ENCODE peak calls at places on chromosomes 12 and 14, in ten cellular contexts. One of them, this sample, is unnamed.

GRCh38 chr12:16608346-16608745 is 2.4 kb upstream of the LMO3 start:
- DNase-seq in activated B cell treated with CpG ODN at 0.5 μM for 24 hours: no peak
- DNase-seq in NCI-H2107: no peak
- DNase-seq in fibroblast of the conjunctiva: no peak
- DNase-seq in stimulated activated CD4-positive, alpha-beta T cell treated with anti-CD3 and anti-CD28 coated beads, Interleukin-4, amount 100 ng/mL, for 24 hours: no peak
- DNase-seq in smooth muscle cell of the brain vasculature: no peak
- DNase-seq in T-helper 17 cell: no peak
- DNase-seq in stimulated activated CD8-positive, alpha-beta memory T cell treated with anti-CD3 and anti-CD28 coated beads, Interleukin-4, amount 100 ng/mL, for 1 hour: no peak
- DNase-seq in cardiac fibroblast: no peak
- DNase-seq in C1 segment of cervical spinal cord: no peak
- DNase-seq in this sample: no peak

GRCh38 chr14:101147848-101148247 is 244.3 kb upstream of the RTL1 start:
- DNase-seq in activated B cell treated with CpG ODN at 0.5 μM for 24 hours: no peak
- DNase-seq in NCI-H2107: no peak
- DNase-seq in fibroblast of the conjunctiva: no peak
- DNase-seq in stimulated activated CD4-positive, alpha-beta T cell treated with anti-CD3 and anti-CD28 coated beads, Interleukin-4, amount 100 ng/mL, for 24 hours: no peak
- DNase-seq in smooth muscle cell of the brain vasculature: no peak
- DNase-seq in T-helper 17 cell: no peak
- DNase-seq in stimulated activated CD8-positive, alpha-beta memory T cell treated with anti-CD3 and anti-CD28 coated beads, Interleukin-4, amount 100 ng/mL, for 1 hour: no peak
- DNase-seq in cardiac fibroblast: no peak
- DNase-seq in C1 segment of cervical spinal cord: no peak
- DNase-seq in this sample: no peak

GRCh38 chr12:50074936-50075807 is 10.0 kb upstream of the SMARCD1 start:
- DNase-seq in activated B cell treated with CpG ODN at 0.5 μM for 24 hours: peak; percentile 81
- DNase-seq in NCI-H2107: peak; percentile 35
- DNase-seq in fibroblast of the conjunctiva: peak; percentile 69
- DNase-seq in stimulated activated CD4-positive, alpha-beta T cell treated with anti-CD3 and anti-CD28 coated beads, Interleukin-4, amount 100 ng/mL, for 24 hours: peak; percentile 86
- DNase-seq in smooth muscle cell of the brain vasculature: peak; percentile 65
- DNase-seq in T-helper 17 cell: peak; percentile 68
- DNase-seq in stimulated activated CD8-positive, alpha-beta memory T cell treated with anti-CD3 and anti-CD28 coated beads, Interleukin-4, amount 100 ng/mL, for 1 hour: peak; percentile 59
- DNase-seq in cardiac fibroblast: peak; percentile 86
- DNase-seq in C1 segment of cervical spinal cord: peak; percentile 31
- DNase-seq in this sample: peak; percentile 89

GRCh38 chr12:100404769-100405407 is 48.0 kb downstream of the SLC17A8 start:
- DNase-seq in activated B cell treated with CpG ODN at 0.5 μM for 24 hours: no peak
- DNase-seq in NCI-H2107: peak; percentile 50
- DNase-seq in fibroblast of the conjunctiva: peak; percentile 27
- DNase-seq in stimulated activated CD4-positive, alpha-beta T cell treated with anti-CD3 and anti-CD28 coated beads, Interleukin-4, amount 100 ng/mL, for 24 hours: peak; percentile 14
- DNase-seq in smooth muscle cell of the brain vasculature: peak; percentile 1
- DNase-seq in T-helper 17 cell: no peak
- DNase-seq in stimulated activated CD8-positive, alpha-beta memory T cell treated with anti-CD3 and anti-CD28 coated beads, Interleukin-4, amount 100 ng/mL, for 1 hour: no peak
- DNase-seq in cardiac fibroblast: peak; percentile 56
- DNase-seq in C1 segment of cervical spinal cord: no peak
- DNase-seq in this sample: peak; percentile 46

GRCh38 chr12:112901271-112901670 is 5.5 kb upstream of the OAS1 start:
- DNase-seq in activated B cell treated with CpG ODN at 0.5 μM for 24 hours: no peak
- DNase-seq in NCI-H2107: no peak
- DNase-seq in fibroblast of the conjunctiva: no peak
- DNase-seq in stimulated activated CD4-positive, alpha-beta T cell treated with anti-CD3 and anti-CD28 coated beads, Interleukin-4, amount 100 ng/mL, for 24 hours: no peak
- DNase-seq in smooth muscle cell of the brain vasculature: no peak
- DNase-seq in T-helper 17 cell: no peak
- DNase-seq in stimulated activated CD8-positive, alpha-beta memory T cell treated with anti-CD3 and anti-CD28 coated beads, Interleukin-4, amount 100 ng/mL, for 1 hour: no peak
- DNase-seq in cardiac fibroblast: no peak
- DNase-seq in C1 segment of cervical spinal cord: no peak
- DNase-seq in this sample: no peak

GRCh38 chr14:77051101-77051500 is 22.6 kb upstream of the IRF2BPL start:
- DNase-seq in activated B cell treated with CpG ODN at 0.5 μM for 24 hours: no peak
- DNase-seq in NCI-H2107: no peak
- DNase-seq in fibroblast of the conjunctiva: no peak
- DNase-seq in stimulated activated CD4-positive, alpha-beta T cell treated with anti-CD3 and anti-CD28 coated beads, Interleukin-4, amount 100 ng/mL, for 24 hours: no peak
- DNase-seq in smooth muscle cell of the brain vasculature: no peak
- DNase-seq in T-helper 17 cell: no peak
- DNase-seq in stimulated activated CD8-positive, alpha-beta memory T cell treated with anti-CD3 and anti-CD28 coated beads, Interleukin-4, amount 100 ng/mL, for 1 hour: no peak
- DNase-seq in cardiac fibroblast: no peak
- DNase-seq in C1 segment of cervical spinal cord: peak; percentile 18
- DNase-seq in this sample: no peak

GRCh38 chr12:67540920-67541624 is 107.5 kb upstream of the DYRK2 start:
- DNase-seq in activated B cell treated with CpG ODN at 0.5 μM for 24 hours: no peak
- DNase-seq in NCI-H2107: no peak
- DNase-seq in fibroblast of the conjunctiva: no peak
- DNase-seq in stimulated activated CD4-positive, alpha-beta T cell treated with anti-CD3 and anti-CD28 coated beads, Interleukin-4, amount 100 ng/mL, for 24 hours: no peak
- DNase-seq in smooth muscle cell of the brain vasculature: no peak
- DNase-seq in T-helper 17 cell: no peak
- DNase-seq in stimulated activated CD8-positive, alpha-beta memory T cell treated with anti-CD3 and anti-CD28 coated beads, Interleukin-4, amount 100 ng/mL, for 1 hour: no peak
- DNase-seq in cardiac fibroblast: peak; percentile 23
- DNase-seq in C1 segment of cervical spinal cord: no peak
- DNase-seq in this sample: no peak

GRCh38 chr12:65100140-65100539 is 21.0 kb downstream of the WIF1 start:
- DNase-seq in activated B cell treated with CpG ODN at 0.5 μM for 24 hours: no peak
- DNase-seq in NCI-H2107: no peak
- DNase-seq in fibroblast of the conjunctiva: no peak
- DNase-seq in stimulated activated CD4-positive, alpha-beta T cell treated with anti-CD3 and anti-CD28 coated beads, Interleukin-4, amount 100 ng/mL, for 24 hours: no peak
- DNase-seq in smooth muscle cell of the brain vasculature: no peak
- DNase-seq in T-helper 17 cell: no peak
- DNase-seq in stimulated activated CD8-positive, alpha-beta memory T cell treated with anti-CD3 and anti-CD28 coated beads, Interleukin-4, amount 100 ng/mL, for 1 hour: no peak
- DNase-seq in cardiac fibroblast: peak; percentile 16
- DNase-seq in C1 segment of cervical spinal cord: no peak
- DNase-seq in this sample: peak; percentile 30

GRCh38 chr12:79685068-79685467 is 5.7 kb downstream of the PAWR start:
- DNase-seq in activated B cell treated with CpG ODN at 0.5 μM for 24 hours: no peak
- DNase-seq in NCI-H2107: no peak
- DNase-seq in fibroblast of the conjunctiva: no peak
- DNase-seq in stimulated activated CD4-positive, alpha-beta T cell treated with anti-CD3 and anti-CD28 coated beads, Interleukin-4, amount 100 ng/mL, for 24 hours: no peak
- DNase-seq in smooth muscle cell of the brain vasculature: no peak
- DNase-seq in T-helper 17 cell: no peak
- DNase-seq in stimulated activated CD8-positive, alpha-beta memory T cell treated with anti-CD3 and anti-CD28 coated beads, Interleukin-4, amount 100 ng/mL, for 1 hour: no peak
- DNase-seq in cardiac fibroblast: peak; percentile 78
- DNase-seq in C1 segment of cervical spinal cord: no peak
- DNase-seq in this sample: peak; percentile 69

GRCh38 chr12:103273645-103274044 is 222.1 kb downstream of the C12orf42 start:
- DNase-seq in activated B cell treated with CpG ODN at 0.5 μM for 24 hours: no peak
- DNase-seq in NCI-H2107: no peak
- DNase-seq in fibroblast of the conjunctiva: no peak
- DNase-seq in stimulated activated CD4-positive, alpha-beta T cell treated with anti-CD3 and anti-CD28 coated beads, Interleukin-4, amount 100 ng/mL, for 24 hours: no peak
- DNase-seq in smooth muscle cell of the brain vasculature: no peak
- DNase-seq in T-helper 17 cell: no peak
- DNase-seq in stimulated activated CD8-positive, alpha-beta memory T cell treated with anti-CD3 and anti-CD28 coated beads, Interleukin-4, amount 100 ng/mL, for 1 hour: no peak
- DNase-seq in cardiac fibroblast: no peak
- DNase-seq in C1 segment of cervical spinal cord: no peak
- DNase-seq in this sample: no peak

GRCh38 chr14:79279645-79280399 is 931.5 kb downstream of the DIO2 start:
- DNase-seq in activated B cell treated with CpG ODN at 0.5 μM for 24 hours: no peak
- DNase-seq in NCI-H2107: peak; percentile 45
- DNase-seq in fibroblast of the conjunctiva: no peak
- DNase-seq in stimulated activated CD4-positive, alpha-beta T cell treated with anti-CD3 and anti-CD28 coated beads, Interleukin-4, amount 100 ng/mL, for 24 hours: no peak
- DNase-seq in smooth muscle cell of the brain vasculature: no peak
- DNase-seq in T-helper 17 cell: no peak
- DNase-seq in stimulated activated CD8-positive, alpha-beta memory T cell treated with anti-CD3 and anti-CD28 coated beads, Interleukin-4, amount 100 ng/mL, for 1 hour: no peak
- DNase-seq in cardiac fibroblast: peak; percentile 24
- DNase-seq in C1 segment of cervical spinal cord: no peak
- DNase-seq in this sample: no peak

GRCh38 chr14:101250336-101250947 is 310.9 kb upstream of the DIO3 start:
- DNase-seq in activated B cell treated with CpG ODN at 0.5 μM for 24 hours: no peak
- DNase-seq in NCI-H2107: no peak
- DNase-seq in fibroblast of the conjunctiva: no peak
- DNase-seq in stimulated activated CD4-positive, alpha-beta T cell treated with anti-CD3 and anti-CD28 coated beads, Interleukin-4, amount 100 ng/mL, for 24 hours: no peak
- DNase-seq in smooth muscle cell of the brain vasculature: no peak
- DNase-seq in T-helper 17 cell: no peak
- DNase-seq in stimulated activated CD8-positive, alpha-beta memory T cell treated with anti-CD3 and anti-CD28 coated beads, Interleukin-4, amount 100 ng/mL, for 1 hour: no peak
- DNase-seq in cardiac fibroblast: no peak
- DNase-seq in C1 segment of cervical spinal cord: no peak
- DNase-seq in this sample: no peak

GRCh38 chr14:61025239-61026223 is 44.5 kb downstream of the SLC38A6 start:
- DNase-seq in activated B cell treated with CpG ODN at 0.5 μM for 24 hours: no peak
- DNase-seq in NCI-H2107: peak; percentile 75
- DNase-seq in fibroblast of the conjunctiva: peak; percentile 81
- DNase-seq in stimulated activated CD4-positive, alpha-beta T cell treated with anti-CD3 and anti-CD28 coated beads, Interleukin-4, amount 100 ng/mL, for 24 hours: peak; percentile 58
- DNase-seq in smooth muscle cell of the brain vasculature: peak; percentile 57
- DNase-seq in T-helper 17 cell: no peak
- DNase-seq in stimulated activated CD8-positive, alpha-beta memory T cell treated with anti-CD3 and anti-CD28 coated beads, Interleukin-4, amount 100 ng/mL, for 1 hour: peak; percentile 9
- DNase-seq in cardiac fibroblast: peak; percentile 88
- DNase-seq in C1 segment of cervical spinal cord: no peak
- DNase-seq in this sample: peak; percentile 89

GRCh38 chr14:55838529-55839052 is 258.6 kb downstream of the KTN1 start:
- DNase-seq in activated B cell treated with CpG ODN at 0.5 μM for 24 hours: no peak
- DNase-seq in NCI-H2107: no peak
- DNase-seq in fibroblast of the conjunctiva: no peak
- DNase-seq in stimulated activated CD4-positive, alpha-beta T cell treated with anti-CD3 and anti-CD28 coated beads, Interleukin-4, amount 100 ng/mL, for 24 hours: no peak
- DNase-seq in smooth muscle cell of the brain vasculature: no peak
- DNase-seq in T-helper 17 cell: no peak
- DNase-seq in stimulated activated CD8-positive, alpha-beta memory T cell treated with anti-CD3 and anti-CD28 coated beads, Interleukin-4, amount 100 ng/mL, for 1 hour: no peak
- DNase-seq in cardiac fibroblast: no peak
- DNase-seq in C1 segment of cervical spinal cord: no peak
- DNase-seq in this sample: no peak

GRCh38 chr12:116532428-116532827 is 26.8 kb upstream of the MAP1LC3B2 start:
- DNase-seq in activated B cell treated with CpG ODN at 0.5 μM for 24 hours: no peak
- DNase-seq in NCI-H2107: no peak
- DNase-seq in fibroblast of the conjunctiva: no peak
- DNase-seq in stimulated activated CD4-positive, alpha-beta T cell treated with anti-CD3 and anti-CD28 coated beads, Interleukin-4, amount 100 ng/mL, for 24 hours: no peak
- DNase-seq in smooth muscle cell of the brain vasculature: no peak
- DNase-seq in T-helper 17 cell: no peak
- DNase-seq in stimulated activated CD8-positive, alpha-beta memory T cell treated with anti-CD3 and anti-CD28 coated beads, Interleukin-4, amount 100 ng/mL, for 1 hour: no peak
- DNase-seq in cardiac fibroblast: no peak
- DNase-seq in C1 segment of cervical spinal cord: no peak
- DNase-seq in this sample: no peak

GRCh38 chr12:95611676-95612309 is 60.5 kb upstream of the USP44 start:
- DNase-seq in activated B cell treated with CpG ODN at 0.5 μM for 24 hours: no peak
- DNase-seq in NCI-H2107: no peak
- DNase-seq in fibroblast of the conjunctiva: no peak
- DNase-seq in stimulated activated CD4-positive, alpha-beta T cell treated with anti-CD3 and anti-CD28 coated beads, Interleukin-4, amount 100 ng/mL, for 24 hours: no peak
- DNase-seq in smooth muscle cell of the brain vasculature: no peak
- DNase-seq in T-helper 17 cell: no peak
- DNase-seq in stimulated activated CD8-positive, alpha-beta memory T cell treated with anti-CD3 and anti-CD28 coated beads, Interleukin-4, amount 100 ng/mL, for 1 hour: no peak
- DNase-seq in cardiac fibroblast: peak; percentile 32
- DNase-seq in C1 segment of cervical spinal cord: no peak
- DNase-seq in this sample: no peak

GRCh38 chr14:101928415-101928841 is 35.9 kb upstream of the DYNC1H1 start:
- DNase-seq in activated B cell treated with CpG ODN at 0.5 μM for 24 hours: no peak
- DNase-seq in NCI-H2107: no peak
- DNase-seq in fibroblast of the conjunctiva: no peak
- DNase-seq in stimulated activated CD4-positive, alpha-beta T cell treated with anti-CD3 and anti-CD28 coated beads, Interleukin-4, amount 100 ng/mL, for 24 hours: no peak
- DNase-seq in smooth muscle cell of the brain vasculature: no peak
- DNase-seq in T-helper 17 cell: no peak
- DNase-seq in stimulated activated CD8-positive, alpha-beta memory T cell treated with anti-CD3 and anti-CD28 coated beads, Interleukin-4, amount 100 ng/mL, for 1 hour: no peak
- DNase-seq in cardiac fibroblast: no peak
- DNase-seq in C1 segment of cervical spinal cord: no peak
- DNase-seq in this sample: no peak

GRCh38 chr14:87864356-87865230 is 128.4 kb downstream of the GALC start:
- DNase-seq in activated B cell treated with CpG ODN at 0.5 μM for 24 hours: no peak
- DNase-seq in NCI-H2107: no peak
- DNase-seq in fibroblast of the conjunctiva: no peak
- DNase-seq in stimulated activated CD4-positive, alpha-beta T cell treated with anti-CD3 and anti-CD28 coated beads, Interleukin-4, amount 100 ng/mL, for 24 hours: no peak
- DNase-seq in smooth muscle cell of the brain vasculature: no peak
- DNase-seq in T-helper 17 cell: no peak
- DNase-seq in stimulated activated CD8-positive, alpha-beta memory T cell treated with anti-CD3 and anti-CD28 coated beads, Interleukin-4, amount 100 ng/mL, for 1 hour: no peak
- DNase-seq in cardiac fibroblast: peak; percentile 4
- DNase-seq in C1 segment of cervical spinal cord: no peak
- DNase-seq in this sample: no peak

GRCh38 chr12:108768591-108769500 is 37.5 kb upstream of the CORO1C start:
- DNase-seq in activated B cell treated with CpG ODN at 0.5 μM for 24 hours: peak; percentile 40
- DNase-seq in NCI-H2107: peak; percentile 39
- DNase-seq in fibroblast of the conjunctiva: no peak
- DNase-seq in stimulated activated CD4-positive, alpha-beta T cell treated with anti-CD3 and anti-CD28 coated beads, Interleukin-4, amount 100 ng/mL, for 24 hours: peak; percentile 7
- DNase-seq in smooth muscle cell of the brain vasculature: no peak
- DNase-seq in T-helper 17 cell: no peak
- DNase-seq in stimulated activated CD8-positive, alpha-beta memory T cell treated with anti-CD3 and anti-CD28 coated beads, Interleukin-4, amount 100 ng/mL, for 1 hour: no peak
- DNase-seq in cardiac fibroblast: no peak
- DNase-seq in C1 segment of cervical spinal cord: no peak
- DNase-seq in this sample: no peak

GRCh38 chr14:90381011-90381790 is 15.6 kb upstream of the CALM1 start:
- DNase-seq in activated B cell treated with CpG ODN at 0.5 μM for 24 hours: no peak
- DNase-seq in NCI-H2107: peak; percentile 61
- DNase-seq in fibroblast of the conjunctiva: no peak
- DNase-seq in stimulated activated CD4-positive, alpha-beta T cell treated with anti-CD3 and anti-CD28 coated beads, Interleukin-4, amount 100 ng/mL, for 24 hours: no peak
- DNase-seq in smooth muscle cell of the brain vasculature: no peak
- DNase-seq in T-helper 17 cell: no peak
- DNase-seq in stimulated activated CD8-positive, alpha-beta memory T cell treated with anti-CD3 and anti-CD28 coated beads, Interleukin-4, amount 100 ng/mL, for 1 hour: no peak
- DNase-seq in cardiac fibroblast: no peak
- DNase-seq in C1 segment of cervical spinal cord: peak; percentile 28
- DNase-seq in this sample: peak; percentile 39

GRCh38 chr12:23834076-23834475 is 115.4 kb downstream of the SOX5 start:
- DNase-seq in activated B cell treated with CpG ODN at 0.5 μM for 24 hours: no peak
- DNase-seq in NCI-H2107: no peak
- DNase-seq in fibroblast of the conjunctiva: no peak
- DNase-seq in stimulated activated CD4-positive, alpha-beta T cell treated with anti-CD3 and anti-CD28 coated beads, Interleukin-4, amount 100 ng/mL, for 24 hours: no peak
- DNase-seq in smooth muscle cell of the brain vasculature: no peak
- DNase-seq in T-helper 17 cell: no peak
- DNase-seq in stimulated activated CD8-positive, alpha-beta memory T cell treated with anti-CD3 and anti-CD28 coated beads, Interleukin-4, amount 100 ng/mL, for 1 hour: no peak
- DNase-seq in cardiac fibroblast: peak; percentile 46
- DNase-seq in C1 segment of cervical spinal cord: no peak
- DNase-seq in this sample: no peak

GRCh38 chr12:54479421-54479820 is 6.0 kb upstream of the GTSF1 start:
- DNase-seq in activated B cell treated with CpG ODN at 0.5 μM for 24 hours: no peak
- DNase-seq in NCI-H2107: no peak
- DNase-seq in fibroblast of the conjunctiva: peak; percentile 4
- DNase-seq in stimulated activated CD4-positive, alpha-beta T cell treated with anti-CD3 and anti-CD28 coated beads, Interleukin-4, amount 100 ng/mL, for 24 hours: no peak
- DNase-seq in smooth muscle cell of the brain vasculature: no peak
- DNase-seq in T-helper 17 cell: no peak
- DNase-seq in stimulated activated CD8-positive, alpha-beta memory T cell treated with anti-CD3 and anti-CD28 coated beads, Interleukin-4, amount 100 ng/mL, for 1 hour: no peak
- DNase-seq in cardiac fibroblast: peak; percentile 73
- DNase-seq in C1 segment of cervical spinal cord: no peak
- DNase-seq in this sample: peak; percentile 54

GRCh38 chr12:6250343-6250742 is 50.1 kb downstream of the CD9 start:
- DNase-seq in activated B cell treated with CpG ODN at 0.5 μM for 24 hours: no peak
- DNase-seq in NCI-H2107: no peak
- DNase-seq in fibroblast of the conjunctiva: no peak
- DNase-seq in stimulated activated CD4-positive, alpha-beta T cell treated with anti-CD3 and anti-CD28 coated beads, Interleukin-4, amount 100 ng/mL, for 24 hours: no peak
- DNase-seq in smooth muscle cell of the brain vasculature: no peak
- DNase-seq in T-helper 17 cell: no peak
- DNase-seq in stimulated activated CD8-positive, alpha-beta memory T cell treated with anti-CD3 and anti-CD28 coated beads, Interleukin-4, amount 100 ng/mL, for 1 hour: no peak
- DNase-seq in cardiac fibroblast: no peak
- DNase-seq in C1 segment of cervical spinal cord: no peak
- DNase-seq in this sample: no peak

GRCh38 chr14:100692859-100693558 is 33.7 kb upstream of the DLK1 start:
- DNase-seq in activated B cell treated with CpG ODN at 0.5 μM for 24 hours: no peak
- DNase-seq in NCI-H2107: peak; percentile 40
- DNase-seq in fibroblast of the conjunctiva: peak; percentile 63
- DNase-seq in stimulated activated CD4-positive, alpha-beta T cell treated with anti-CD3 and anti-CD28 coated beads, Interleukin-4, amount 100 ng/mL, for 24 hours: no peak
- DNase-seq in smooth muscle cell of the brain vasculature: peak; percentile 80
- DNase-seq in T-helper 17 cell: no peak
- DNase-seq in stimulated activated CD8-positive, alpha-beta memory T cell treated with anti-CD3 and anti-CD28 coated beads, Interleukin-4, amount 100 ng/mL, for 1 hour: no peak
- DNase-seq in cardiac fibroblast: peak; percentile 77
- DNase-seq in C1 segment of cervical spinal cord: no peak
- DNase-seq in this sample: peak; percentile 78

GRCh38 chr14:61730756-61731373 is 31.4 kb upstream of the SNAPC1 start:
- DNase-seq in activated B cell treated with CpG ODN at 0.5 μM for 24 hours: no peak
- DNase-seq in NCI-H2107: no peak
- DNase-seq in fibroblast of the conjunctiva: no peak
- DNase-seq in stimulated activated CD4-positive, alpha-beta T cell treated with anti-CD3 and anti-CD28 coated beads, Interleukin-4, amount 100 ng/mL, for 24 hours: no peak
- DNase-seq in smooth muscle cell of the brain vasculature: no peak
- DNase-seq in T-helper 17 cell: no peak
- DNase-seq in stimulated activated CD8-positive, alpha-beta memory T cell treated with anti-CD3 and anti-CD28 coated beads, Interleukin-4, amount 100 ng/mL, for 1 hour: no peak
- DNase-seq in cardiac fibroblast: no peak
- DNase-seq in C1 segment of cervical spinal cord: no peak
- DNase-seq in this sample: no peak

GRCh38 chr14:92737206-92737605 is 11.2 kb downstream of the LGMN start:
- DNase-seq in activated B cell treated with CpG ODN at 0.5 μM for 24 hours: no peak
- DNase-seq in NCI-H2107: no peak
- DNase-seq in fibroblast of the conjunctiva: no peak
- DNase-seq in stimulated activated CD4-positive, alpha-beta T cell treated with anti-CD3 and anti-CD28 coated beads, Interleukin-4, amount 100 ng/mL, for 24 hours: no peak
- DNase-seq in smooth muscle cell of the brain vasculature: no peak
- DNase-seq in T-helper 17 cell: no peak
- DNase-seq in stimulated activated CD8-positive, alpha-beta memory T cell treated with anti-CD3 and anti-CD28 coated beads, Interleukin-4, amount 100 ng/mL, for 1 hour: no peak
- DNase-seq in cardiac fibroblast: no peak
- DNase-seq in C1 segment of cervical spinal cord: no peak
- DNase-seq in this sample: no peak

GRCh38 chr14:49972840-49973239 is 80.0 kb downstream of the ARF6 start:
- DNase-seq in activated B cell treated with CpG ODN at 0.5 μM for 24 hours: no peak
- DNase-seq in NCI-H2107: peak; percentile 63
- DNase-seq in fibroblast of the conjunctiva: peak; percentile 56
- DNase-seq in stimulated activated CD4-positive, alpha-beta T cell treated with anti-CD3 and anti-CD28 coated beads, Interleukin-4, amount 100 ng/mL, for 24 hours: peak; percentile 58
- DNase-seq in smooth muscle cell of the brain vasculature: peak; percentile 76
- DNase-seq in T-helper 17 cell: no peak
- DNase-seq in stimulated activated CD8-positive, alpha-beta memory T cell treated with anti-CD3 and anti-CD28 coated beads, Interleukin-4, amount 100 ng/mL, for 1 hour: no peak
- DNase-seq in cardiac fibroblast: peak; percentile 93
- DNase-seq in C1 segment of cervical spinal cord: no peak
- DNase-seq in this sample: peak; percentile 98

GRCh38 chr12:108568653-108569154 is 6.3 kb downstream of the ISCU start:
- DNase-seq in activated B cell treated with CpG ODN at 0.5 μM for 24 hours: no peak
- DNase-seq in NCI-H2107: peak; percentile 83
- DNase-seq in fibroblast of the conjunctiva: no peak
- DNase-seq in stimulated activated CD4-positive, alpha-beta T cell treated with anti-CD3 and anti-CD28 coated beads, Interleukin-4, amount 100 ng/mL, for 24 hours: peak; percentile 77
- DNase-seq in smooth muscle cell of the brain vasculature: no peak
- DNase-seq in T-helper 17 cell: no peak
- DNase-seq in stimulated activated CD8-positive, alpha-beta memory T cell treated with anti-CD3 and anti-CD28 coated beads, Interleukin-4, amount 100 ng/mL, for 1 hour: no peak
- DNase-seq in cardiac fibroblast: no peak
- DNase-seq in C1 segment of cervical spinal cord: no peak
- DNase-seq in this sample: peak; percentile 25